ENCODE peak calls at places on chromosome 14, in six cellular contexts. Z, G, B, Y, A and C are unnamed samples. For H3K27me3 and H3K9me3, the result is how much of the 10 kb centered on the place peaks cover.

GRCh38 chr14:52020866-52021717 is 31.7 kb downstream of the RTRAF start:
- DNase-seq in Z (no peak), G (no peak), B (peak), Y (no peak), A (no peak), C (no peak)

GRCh38 chr14:76920572-76921175 is 94.5 kb downstream of the LRRC74A start:
- DNase-seq in Z (no peak), G (no peak), B (peak), Y (no peak), A (peak), C (no peak)

GRCh38 chr14:54329082-54329695 is 67.6 kb upstream of the CDKN3 start:
- DNase-seq in Z (peak), G (peak), B (peak), Y (peak), A (peak), C (no peak)

GRCh38 chr14:64623576-64624165 is 73.9 kb downstream of the PPP1R36 start:
- DNase-seq in Z (no peak), G (no peak), B (peak), Y (no peak), A (no peak), C (no peak)

GRCh38 chr14:53551862-53552261 is 398.7 kb upstream of the DDHD1 start:
- DNase-seq in Z (no peak), G (no peak), B (no peak), Y (no peak), A (no peak), C (no peak)

GRCh38 chr14:59630281-59630963 is 53.8 kb upstream of the CCDC175 start:
- DNase-seq in Z (no peak), G (no peak), B (peak), Y (no peak), A (peak), C (no peak)

GRCh38 chr14:91277546-91278382 is 33.3 kb upstream of the GPR68 start:
- DNase-seq in Z (no peak), G (no peak), B (no peak), Y (no peak), A (no peak), C (no peak)

GRCh38 chr14:55366271-55366670 is 45.4 kb downstream of the ATG14 start:
- DNase-seq in Z (peak), G (no peak), B (no peak), Y (no peak), A (peak), C (no peak)

GRCh38 chr14:55097894-55098560 is 31.0 kb upstream of the LGALS3 start:
- DNase-seq in Z (peak), G (no peak), B (no peak), Y (no peak), A (no peak), C (no peak)

GRCh38 chr14:101231828-101232227 is 328.3 kb upstream of the RTL1 start:
- DNase-seq in Z (no peak), G (no peak), B (no peak), Y (no peak), A (no peak), C (no peak)

GRCh38 chr14:22313172-22313801 is 275.7 kb downstream of the DAD1 start:
- DNase-seq in Z (peak), G (no peak), B (no peak), Y (no peak), A (no peak), C (no peak)

GRCh38 chr14:58712357-58712756 is 74.6 kb downstream of the DACT1 start:
- DNase-seq in Z (no peak), G (no peak), B (no peak), Y (no peak), A (peak), C (no peak)

GRCh38 chr14:35285991-35286564 is 6.1 kb upstream of the PSMA6 start:
- DNase-seq in Z (no peak), G (no peak), B (no peak), Y (no peak), A (no peak), C (no peak)

GRCh38 chr14:73261075-73261474 is 23.8 kb downstream of the PAPLN start:
- DNase-seq in Z (no peak), G (no peak), B (no peak), Y (no peak), A (no peak), C (no peak)

GRCh38 chr14:66045572-66046021 is 440.6 kb upstream of the CCDC196 start:
- DNase-seq in Z (no peak), G (no peak), B (peak), Y (no peak), A (peak), C (no peak)

GRCh38 chr14:71438684-71439083 is 493.5 kb upstream of the RGS6 start:
- DNase-seq in Z (peak), G (no peak), B (no peak), Y (no peak), A (no peak), C (no peak)

GRCh38 chr14:70245026-70245425 is 56.3 kb upstream of the SLC8A3 start:
- DNase-seq in Z (no peak), G (no peak), B (no peak), Y (no peak), A (no peak), C (no peak)

GRCh38 chr14:49408187-49408963 is 177.8 kb downstream of the RPS29 start:
- DNase-seq in Z (no peak), G (no peak), B (no peak), Y (no peak), A (no peak), C (no peak)

GRCh38 chr14:99038401-99038800 is 233.6 kb downstream of the BCL11B start:
- DNase-seq in Z (no peak), G (no peak), B (no peak), Y (no peak), A (no peak), C (no peak)

DNA sequence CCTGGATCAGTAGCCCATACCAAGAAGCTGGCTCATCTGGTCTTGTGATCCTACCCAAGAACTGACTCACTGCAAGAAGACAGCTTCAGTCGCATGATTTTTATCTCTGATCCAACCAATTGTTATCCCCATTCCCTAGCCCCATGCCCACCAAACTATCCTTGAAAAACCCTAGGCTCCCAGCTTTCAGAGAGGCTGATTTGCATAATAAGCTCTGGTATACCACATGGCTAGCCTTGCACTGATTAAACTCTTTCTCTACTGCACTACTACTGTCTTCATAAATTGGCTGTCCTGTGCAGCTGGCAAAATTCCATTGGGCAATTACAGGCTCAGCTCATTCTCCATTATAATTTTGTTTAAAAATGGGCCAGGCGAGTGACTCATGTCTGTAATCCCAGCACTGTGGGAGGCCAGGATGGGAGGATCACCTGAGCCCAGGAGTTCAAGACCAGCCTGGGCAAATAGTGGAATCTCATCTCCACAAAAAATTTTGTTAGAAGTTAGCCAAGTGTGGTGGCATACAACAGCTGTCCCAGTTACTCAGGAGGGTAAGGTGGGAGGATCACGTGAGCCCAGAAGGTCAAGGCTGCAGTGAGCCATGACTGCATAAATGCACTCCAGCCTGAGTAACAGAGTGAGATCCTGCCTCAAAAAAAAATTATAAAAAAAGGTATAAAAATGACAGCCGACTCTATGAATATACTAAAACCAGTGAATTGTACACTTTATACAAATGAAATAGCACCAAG is 76.7 kb upstream of the EIF5 start:
- DNase-seq in Z (peak), G (no peak), B (no peak), Y (no peak), A (peak), C (no peak)
- H3K27me3 ChIP-seq in Z (under half), G (under half), B (under half), Y (under half), A (under half), C (under half)

GRCh38 chr14:92867246-92867925 is 55.6 kb upstream of the CHGA start:
- DNase-seq in Z (no peak), G (no peak), B (no peak), Y (no peak), A (no peak), C (no peak)

GRCh38 chr14:92861856-92862807 is 60.8 kb upstream of the CHGA start:
- DNase-seq in Z (no peak), G (peak), B (no peak), Y (no peak), A (no peak), C (no peak)

GRCh38 chr14:92866181-92866752 is 56.7 kb upstream of the CHGA start:
- DNase-seq in Z (no peak), G (no peak), B (no peak), Y (no peak), A (no peak), C (no peak)

GRCh38 chr14:92863281-92863680 is 59.7 kb upstream of the CHGA start:
- DNase-seq in Z (peak), G (no peak), B (no peak), Y (no peak), A (no peak), C (no peak)

DNA sequence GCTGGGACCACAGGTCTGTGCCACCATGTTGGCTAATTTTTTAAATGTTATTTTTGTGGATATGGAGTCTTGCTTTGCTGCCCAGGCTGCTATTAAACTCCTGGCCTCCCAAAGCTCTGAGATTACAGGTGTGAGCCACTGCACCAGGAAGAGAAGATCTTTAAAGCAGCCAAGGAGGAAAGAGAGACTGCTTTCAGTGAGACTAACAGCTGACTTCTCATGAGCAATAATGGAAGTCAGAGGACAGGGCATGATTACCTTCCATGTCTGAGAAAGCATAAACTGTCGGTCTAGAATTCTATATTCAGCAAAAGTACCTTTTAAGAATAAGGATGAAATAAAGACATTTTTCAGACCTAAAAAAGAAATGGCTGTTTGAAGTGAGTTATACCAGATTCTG is 57.3 kb upstream of the CHGA start:
- DNase-seq in Z (no peak), G (no peak), B (no peak), Y (no peak), A (no peak), C (no peak)
- H3K9me3 ChIP-seq in Z (under half), G (under half), B (under half), Y (under half), A (under half), C (under half)

GRCh38 chr14:57066463-57066862 is 202.2 kb downstream of the EXOC5 start:
- DNase-seq in Z (no peak), G (no peak), B (no peak), Y (no peak), A (no peak), C (no peak)

GRCh38 chr14:57068511-57068910 is 200.2 kb downstream of the EXOC5 start:
- DNase-seq in Z (no peak), G (no peak), B (peak), Y (no peak), A (no peak), C (no peak)

GRCh38 chr14:57066887-57067513 is 201.7 kb downstream of the EXOC5 start:
- DNase-seq in Z (peak), G (peak), B (peak), Y (peak), A (peak), C (no peak)

GRCh38 chr14:57071639-57072038 is 197.1 kb downstream of the EXOC5 start:
- DNase-seq in Z (no peak), G (no peak), B (peak), Y (no peak), A (no peak), C (no peak)

GRCh38 chr14:57069702-57070101 is 199.0 kb downstream of the EXOC5 start:
- DNase-seq in Z (no peak), G (no peak), B (no peak), Y (no peak), A (no peak), C (no peak)
- H3K27me3 ChIP-seq in Z (half or more), G (under half), B (under half), Y (under half), A (under half), C (under half)

DNA sequence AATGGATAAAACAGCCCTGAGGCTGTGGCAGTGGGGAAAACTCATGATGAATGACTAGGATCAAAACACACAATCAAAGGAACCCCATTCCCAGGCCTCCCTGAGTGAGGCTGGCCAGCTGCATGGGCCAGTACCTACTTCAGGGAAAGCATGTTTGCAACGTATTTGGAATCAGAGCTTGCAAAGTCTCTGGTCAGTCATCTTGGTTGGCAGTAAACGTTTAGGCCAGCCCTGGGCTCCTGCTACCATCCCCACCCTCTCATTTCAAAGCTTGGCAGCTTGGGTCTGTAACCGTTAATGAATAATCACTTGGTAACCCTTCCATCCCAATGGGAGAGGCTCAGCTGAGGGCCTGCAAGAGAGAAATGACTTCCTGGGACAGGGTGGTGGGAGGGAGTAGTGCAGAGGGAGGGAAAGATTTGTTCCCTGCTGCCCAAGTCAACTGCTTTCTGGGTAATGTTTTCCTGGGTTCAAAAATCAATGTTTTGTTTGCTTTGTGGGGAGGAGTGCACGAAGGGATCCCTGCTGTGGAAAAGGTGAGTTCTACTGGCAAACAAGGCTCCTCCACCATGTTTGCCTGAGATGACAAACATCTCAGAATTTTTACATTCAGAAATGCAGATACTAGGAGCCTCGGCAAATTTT is 2.0 kb upstream of the RNASE8 start:
- DNase-seq in Z (no peak), G (peak), B (no peak), Y (no peak), A (no peak), C (no peak)
- H3K9me3 ChIP-seq in Z (under half), G (under half), B (under half), Y (under half), A (under half), C (under half)

GRCh38 chr14:105884808-105885281 is 358.5 kb downstream of the TMEM121 start:
- DNase-seq in Z (no peak), G (no peak), B (no peak), Y (no peak), A (no peak), C (peak)
- H3K27me3 ChIP-seq in Z (under half), G (under half), B (under half), Y (under half), A (under half), C (under half)

DNA sequence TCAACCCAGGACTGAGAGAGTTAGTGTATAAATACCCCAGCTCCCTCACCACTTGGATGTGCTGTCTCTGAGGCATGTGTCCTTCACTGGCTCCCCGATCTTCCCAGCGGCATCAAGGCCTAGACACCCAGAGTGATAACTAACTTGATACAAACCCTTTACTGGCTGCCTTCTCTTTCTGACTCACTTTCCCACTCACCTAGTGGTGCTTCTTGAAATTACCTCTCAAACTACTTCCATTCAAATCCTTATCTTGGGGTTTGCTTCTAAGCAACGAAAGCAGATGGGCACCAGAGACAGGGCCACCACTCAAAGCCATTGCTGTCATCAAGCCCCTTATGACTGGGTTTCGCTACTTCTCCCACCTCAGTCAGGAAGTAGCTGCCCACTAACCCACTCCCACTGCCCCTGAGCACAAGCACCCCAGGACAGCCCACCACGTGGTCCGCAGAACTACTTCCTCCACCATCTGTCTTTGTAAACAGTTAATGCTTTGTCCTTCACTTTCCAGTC is 17.2 kb downstream of the ZFP36L1 start:
- DNase-seq in Z (no peak), G (no peak), B (no peak), Y (no peak), A (no peak), C (no peak)
- H3K9me3 ChIP-seq in Z (under half), G (under half), B (under half), Y (under half), A (under half), C (under half)